ENCODE peak calls at places on chromosomes 11 and 22, in seven cellular contexts. One of them, this sample, is unnamed.

GRCh38 chr11:18394928-18395734 is 768 bp downstream of the LDHA start:
- DNase-seq in AG04450: no peak
- DNase-seq in activated T-helper 1 cell treated with Interleukin-2 at 50 U/mL for 16 hours: peak; percentile 5
- DNase-seq in C1 segment of cervical spinal cord: no peak
- DNase-seq in NAMALWA: peak; percentile 50
- DNase-seq in mesothelial cell of epicardium: peak; percentile 50
- DNase-seq in kidney tubule cell: peak; percentile 26
- DNase-seq in this sample: no peak

GRCh38 chr22:29044657-29045176 is 16.9 kb downstream of the C22orf31 start:
- DNase-seq in C1 segment of cervical spinal cord: no peak
- DNase-seq in NAMALWA: no peak
- DNase-seq in AG04450: no peak
- DNase-seq in activated T-helper 1 cell treated with Interleukin-2 at 50 U/mL for 16 hours: no peak
- DNase-seq in kidney tubule cell: peak; percentile 89
- DNase-seq in mesothelial cell of epicardium: no peak
- DNase-seq in this sample: no peak

GRCh38 chr11:73648629-73649046 is 2.3 kb downstream of the PLEKHB1 start:
- DNase-seq in C1 segment of cervical spinal cord: no peak
- DNase-seq in activated T-helper 1 cell treated with Interleukin-2 at 50 U/mL for 16 hours: no peak
- DNase-seq in NAMALWA: no peak
- DNase-seq in kidney tubule cell: no peak
- DNase-seq in AG04450: no peak
- DNase-seq in mesothelial cell of epicardium: no peak
- DNase-seq in this sample: no peak

GRCh38 chr22:27545071-27545470 is 256.5 kb downstream of the MN1 start:
- DNase-seq in C1 segment of cervical spinal cord: no peak
- DNase-seq in AG04450: no peak
- DNase-seq in activated T-helper 1 cell treated with Interleukin-2 at 50 U/mL for 16 hours: no peak
- DNase-seq in mesothelial cell of epicardium: no peak
- DNase-seq in kidney tubule cell: no peak
- DNase-seq in NAMALWA: no peak
- DNase-seq in this sample: no peak

GRCh38 chr11:129230006-129230405 is 37.9 kb upstream of the ARHGAP32 start:
- DNase-seq in activated T-helper 1 cell treated with Interleukin-2 at 50 U/mL for 16 hours: no peak
- DNase-seq in NAMALWA: peak; percentile 4
- DNase-seq in C1 segment of cervical spinal cord: no peak
- DNase-seq in mesothelial cell of epicardium: no peak
- DNase-seq in AG04450: no peak
- DNase-seq in kidney tubule cell: no peak
- DNase-seq in this sample: no peak

GRCh38 chr22:33248927-33249326 is 190.7 kb upstream of the SYN3 start:
- DNase-seq in C1 segment of cervical spinal cord: no peak
- DNase-seq in mesothelial cell of epicardium: no peak
- DNase-seq in kidney tubule cell: no peak
- DNase-seq in NAMALWA: no peak
- DNase-seq in activated T-helper 1 cell treated with Interleukin-2 at 50 U/mL for 16 hours: no peak
- DNase-seq in AG04450: no peak
- DNase-seq in this sample: no peak

GRCh38 chr22:19674929-19675253 is 39.4 kb upstream of the SEPTIN5 start:
- DNase-seq in activated T-helper 1 cell treated with Interleukin-2 at 50 U/mL for 16 hours: no peak
- DNase-seq in C1 segment of cervical spinal cord: no peak
- DNase-seq in kidney tubule cell: no peak
- DNase-seq in AG04450: no peak
- DNase-seq in mesothelial cell of epicardium: no peak
- DNase-seq in NAMALWA: no peak
- DNase-seq in this sample: no peak

GRCh38 chr11:47349521-47350095 is 2.9 kb downstream of the MYBPC3 start:
- DNase-seq in NAMALWA: no peak
- DNase-seq in mesothelial cell of epicardium: no peak
- DNase-seq in kidney tubule cell: no peak
- DNase-seq in activated T-helper 1 cell treated with Interleukin-2 at 50 U/mL for 16 hours: no peak
- DNase-seq in C1 segment of cervical spinal cord: no peak
- DNase-seq in AG04450: no peak
- DNase-seq in this sample: no peak

GRCh38 chr22:17831527-17832251 is 57.4 kb upstream of the BID start:
- DNase-seq in kidney tubule cell: no peak
- DNase-seq in activated T-helper 1 cell treated with Interleukin-2 at 50 U/mL for 16 hours: no peak
- DNase-seq in AG04450: no peak
- DNase-seq in mesothelial cell of epicardium: no peak
- DNase-seq in NAMALWA: no peak
- DNase-seq in C1 segment of cervical spinal cord: no peak
- DNase-seq in this sample: no peak

GRCh38 chr11:122002047-122002446 is 114.0 kb downstream of the BLID start:
- DNase-seq in activated T-helper 1 cell treated with Interleukin-2 at 50 U/mL for 16 hours: no peak
- DNase-seq in C1 segment of cervical spinal cord: no peak
- DNase-seq in NAMALWA: no peak
- DNase-seq in mesothelial cell of epicardium: no peak
- DNase-seq in AG04450: no peak
- DNase-seq in kidney tubule cell: no peak
- DNase-seq in this sample: no peak

GRCh38 chr11:79600747-79601146 is 159.9 kb upstream of the TENM4 start:
- DNase-seq in C1 segment of cervical spinal cord: no peak
- DNase-seq in kidney tubule cell: no peak
- DNase-seq in AG04450: no peak
- DNase-seq in NAMALWA: no peak
- DNase-seq in activated T-helper 1 cell treated with Interleukin-2 at 50 U/mL for 16 hours: no peak
- DNase-seq in mesothelial cell of epicardium: no peak
- DNase-seq in this sample: no peak

GRCh38 chr11:57513911-57514537 is 1.5 kb downstream of the SLC43A1 start:
- DNase-seq in NAMALWA: peak; percentile 57
- DNase-seq in AG04450: no peak
- DNase-seq in mesothelial cell of epicardium: peak; percentile 43
- DNase-seq in C1 segment of cervical spinal cord: no peak
- DNase-seq in activated T-helper 1 cell treated with Interleukin-2 at 50 U/mL for 16 hours: no peak
- DNase-seq in kidney tubule cell: no peak
- DNase-seq in this sample: peak; percentile 32